ENCODE peak calls at places on chromosomes 3 and 15, in six cellular contexts. S, J, K, Z, L and R are unnamed samples.

GRCh38 chr3:13792512-13793347 is 87.1 kb downstream of the WNT7A start:
- DNase-seq in Z (no peak), K (no peak), S (no peak), J (no peak), L (no peak), R (no peak)

GRCh38 chr3:106758459-106758858 is 618.8 kb upstream of the CCDC54 start:
- DNase-seq in S (no peak), L (no peak), J (no peak), Z (no peak), K (no peak), R (no peak)

GRCh38 chr15:56802164-56802563 is 68.9 kb upstream of the ZNF280D start:
- DNase-seq in Z (no peak), K (no peak), J (no peak), L (no peak), S (no peak), R (no peak)

GRCh38 chr3:180996415-180996932 is 6.9 kb upstream of the DNAJC19 start:
- DNase-seq in Z (no peak), K (no peak), S (no peak), J (no peak), L (no peak), R (no peak)

GRCh38 chr3:127035672-127036071 is 52.8 kb downstream of the PLXNA1 start:
- DNase-seq in Z (peak; percentile 86), S (peak; percentile 47), J (peak; percentile 33), K (no peak), L (peak; percentile 81), R (peak; percentile 61)

GRCh38 chr15:101642361-101642760 is 9.8 kb downstream of the TM2D3 start:
- DNase-seq in J (no peak), K (peak; percentile 50), L (no peak), S (no peak), Z (no peak), R (no peak)

GRCh38 chr15:25545017-25545416 is 106.2 kb upstream of the UBE3A start:
- DNase-seq in J (no peak), K (no peak), Z (no peak), L (no peak), S (no peak), R (peak; percentile 79)

GRCh38 chr3:95235916-95236315 is 1173.1 kb downstream of the NSUN3 start:
- DNase-seq in S (no peak), L (no peak), J (no peak), Z (no peak), K (no peak), R (no peak)

GRCh38 chr15:92627014-92627413 is 28.6 kb downstream of the FAM174B start:
- DNase-seq in Z (no peak), K (no peak), S (peak; percentile 73), J (no peak), L (no peak), R (no peak)

GRCh38 chr15:78195735-78196201 is 38.6 kb downstream of the ACSBG1 start:
- DNase-seq in L (no peak), J (peak; percentile 78), K (peak; percentile 15), Z (no peak), S (peak; percentile 46), R (no peak)

GRCh38 chr15:70286110-70286806 is 188.5 kb upstream of the TLE3 start:
- DNase-seq in Z (no peak), K (peak; percentile 20), S (no peak), L (no peak), J (no peak), R (no peak)

GRCh38 chr3:159821148-159821547 is 167.5 kb upstream of the IL12A start:
- DNase-seq in K (no peak), Z (no peak), J (no peak), L (no peak), S (no peak), R (no peak)

GRCh38 chr15:74442604-74443003 is 8.8 kb upstream of the SEMA7A start:
- DNase-seq in J (no peak), K (no peak), L (no peak), S (no peak), Z (no peak), R (no peak)

GRCh38 chr15:74442063-74442462 is 8.3 kb upstream of the SEMA7A start:
- DNase-seq in S (no peak), K (no peak), Z (no peak), J (no peak), L (no peak), R (no peak)

GRCh38 chr15:74441248-74441939 is 7.6 kb upstream of the SEMA7A start:
- DNase-seq in K (no peak), Z (no peak), J (no peak), L (no peak), S (no peak), R (no peak)

GRCh38 chr15:74444106-74445062 is 10.6 kb upstream of the SEMA7A start:
- DNase-seq in J (no peak), L (no peak), Z (no peak), S (no peak), K (no peak), R (no peak)

GRCh38 chr15:74443100-74443909 is 9.5 kb upstream of the SEMA7A start:
- DNase-seq in S (no peak), Z (no peak), J (no peak), K (no peak), L (no peak), R (no peak)
- H3K27ac ChIP-seq in S (no peak overlapping the region), Z (no peak overlapping the region), J (no peak overlapping the region), K (no peak overlapping the region), L (no peak overlapping the region), R (no peak overlapping the region)

GRCh38 chr3:69747511-69748248 is 8.4 kb downstream of the MITF start:
- DNase-seq in J (no peak), L (no peak), Z (no peak), S (no peak), K (no peak), R (no peak)
- H3K27ac ChIP-seq in J (no peak overlapping the region), L (peak overlapping the region; percentile 50), Z (no peak overlapping the region), S (no peak overlapping the region), K (no peak overlapping the region), R (no peak overlapping the region)

GRCh38 chr15:88904808-88905327 is 8.3 kb downstream of the MFGE8 start:
- DNase-seq in L (peak; percentile 82), K (peak; percentile 82), Z (peak; percentile 91), J (peak; percentile 89), S (peak; percentile 76), R (no peak)
- H3K27ac ChIP-seq in L (no peak overlapping the region), K (no peak overlapping the region), Z (no peak overlapping the region), J (peak overlapping the region; percentile 49), S (no peak overlapping the region), R (no peak overlapping the region)

GRCh38 chr3:16329036-16329791 is 64.2 kb downstream of the OXNAD1 start:
- DNase-seq in K (no peak), Z (no peak), J (no peak), L (no peak), S (no peak), R (no peak)
- H3K27ac ChIP-seq in K (no peak overlapping the region), Z (no peak overlapping the region), J (no peak overlapping the region), L (no peak overlapping the region), S (no peak overlapping the region), R (no peak overlapping the region)

GRCh38 chr3:71061581-71061980 is 521.9 kb downstream of the FOXP1 start:
- DNase-seq in K (no peak), Z (no peak), L (no peak), S (no peak), J (no peak), R (no peak)
- H3K27ac ChIP-seq in K (no peak overlapping the region), Z (no peak overlapping the region), L (peak overlapping the region; percentile 93), S (peak overlapping the region; percentile 98), J (no peak overlapping the region), R (peak overlapping the region; percentile 92)

DNA sequence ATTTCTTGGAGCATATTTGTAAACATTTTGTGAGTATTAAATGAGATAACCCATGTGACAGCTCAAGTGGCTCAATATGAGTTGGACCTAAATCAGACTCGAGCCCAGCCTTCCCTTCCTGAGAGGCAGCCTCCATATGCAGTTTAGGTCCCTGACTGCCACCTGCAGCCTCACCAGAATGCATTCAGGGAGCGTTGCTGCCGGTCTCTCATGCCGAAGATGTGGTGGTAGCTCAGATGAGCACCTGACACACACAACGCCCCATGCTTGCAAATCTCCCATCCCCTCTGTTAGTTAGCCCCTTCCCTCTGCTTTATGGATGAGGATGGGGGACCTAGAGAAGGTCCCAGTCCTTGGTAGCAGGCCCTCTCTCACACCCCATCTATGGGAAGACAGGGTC is 9.2 kb downstream of the ST6GAL1 start:
- DNase-seq in S (no peak), K (no peak), L (no peak), Z (no peak), J (no peak), R (no peak)
- H3K27ac ChIP-seq in S (no peak overlapping the region), K (peak overlapping the region; percentile 40), L (no peak overlapping the region), Z (peak overlapping the region; percentile 95), J (no peak overlapping the region), R (no peak overlapping the region)

GRCh38 chr15:90902996-90903732 is at the start of gene MAN2A2:
- DNase-seq in Z (peak; percentile 88), L (peak; percentile 89), S (peak; percentile 91), J (peak; percentile 62), K (peak; percentile 80), R (no peak)

GRCh38 chr15:90902656-90902995 is 476 bp upstream of the MAN2A2 start:
- DNase-seq in K (no peak), Z (no peak), S (no peak), J (no peak), L (no peak), R (no peak)

GRCh38 chr15:90903733-90904536 is 833 bp downstream of the MAN2A2 start:
- DNase-seq in L (peak; percentile 45), Z (peak; percentile 47), J (peak; percentile 46), K (peak; percentile 20), S (peak; percentile 62), R (no peak)

GRCh38 chr15:90904746-90905145 is 1.6 kb downstream of the MAN2A2 start:
- DNase-seq in K (no peak), J (no peak), L (peak; percentile 18), Z (no peak), S (no peak), R (no peak)

DNA sequence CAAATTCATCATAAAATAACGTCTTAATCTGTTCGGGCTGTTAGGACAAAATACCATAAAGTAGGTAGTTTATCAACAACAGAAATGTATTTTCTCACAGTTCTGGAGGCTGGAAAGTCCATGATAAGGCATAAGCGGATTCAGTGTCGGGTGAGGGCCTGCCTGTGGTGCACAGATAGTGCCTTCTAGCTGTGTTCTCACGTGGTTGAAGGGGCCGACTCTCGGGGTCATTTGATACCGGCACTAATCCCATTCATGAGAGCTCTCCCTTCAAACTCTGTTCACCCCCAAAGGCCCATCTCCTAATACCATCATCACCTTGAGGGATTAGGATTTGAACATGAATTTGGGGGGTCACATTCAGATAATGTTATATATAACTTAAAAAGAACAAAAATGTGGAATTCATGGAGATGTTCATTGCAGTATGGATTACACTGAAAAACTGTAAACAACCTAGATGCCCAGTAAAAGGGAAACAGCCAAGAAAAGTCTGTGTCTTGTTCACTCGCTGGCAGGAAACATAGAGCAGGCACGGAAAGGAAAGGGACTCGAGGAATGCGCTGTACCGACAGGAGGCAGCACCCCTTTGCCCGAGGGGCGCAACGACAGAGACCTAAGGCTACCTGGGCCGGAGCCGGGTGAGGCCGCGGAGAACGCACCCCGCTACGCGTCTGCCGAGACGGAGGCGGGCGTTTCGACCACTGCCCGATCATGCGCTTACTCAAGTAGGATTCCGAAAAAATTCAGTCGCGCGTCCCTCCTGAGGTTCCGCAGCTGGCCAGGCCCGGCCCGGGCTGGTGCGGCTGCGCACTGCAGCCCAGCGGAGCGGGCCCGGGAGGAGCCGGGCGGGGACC is 1.1 kb upstream of the MAN2A2 start:
- DNase-seq in S (peak; percentile 81), K (peak; percentile 88), L (peak; percentile 84), Z (peak; percentile 92), J (peak; percentile 99), R (peak; percentile 12)
- H3K27ac ChIP-seq in S (peak overlapping the region; percentile 96), K (peak overlapping the region; percentile 84), L (peak overlapping the region; percentile 94), Z (peak overlapping the region; percentile 82), J (peak overlapping the region; percentile 88), R (peak overlapping the region; percentile 65)

GRCh38 chr15:90735929-90736328 is 18.8 kb downstream of the BLM start:
- DNase-seq in L (no peak), J (no peak), S (no peak), Z (no peak), K (no peak), R (no peak)
- H3K27ac ChIP-seq in L (no peak overlapping the region), J (no peak overlapping the region), S (no peak overlapping the region), Z (no peak overlapping the region), K (no peak overlapping the region), R (no peak overlapping the region)